ENCODE peak calls at places on chromosomes 7 and 10, in seven cellular contexts. G, O, M, P, Y, T and J are unnamed samples.

GRCh38 chr10:7192831-7193348 is 217.9 kb downstream of the SFMBT2 start:
- DNase-seq in G (no peak), O (no peak), P (no peak), M (no peak), T (no peak), Y (no peak), J (no peak)

GRCh38 chr10:71431945-71432905 is 35.5 kb downstream of the CDH23 start:
- DNase-seq in T (no peak), Y (no peak), P (no peak), O (no peak), G (no peak), M (peak), J (no peak)

GRCh38 chr10:99779335-99779734 is 3.1 kb upstream of the ABCC2 start:
- DNase-seq in P (peak), O (peak), T (no peak), M (no peak), G (no peak), Y (peak), J (no peak)

GRCh38 chr7:84784450-84784849 is 402.4 kb downstream of the SEMA3D start:
- DNase-seq in P (no peak), G (no peak), O (no peak), M (no peak), T (no peak), Y (no peak), J (no peak)

GRCh38 chr7:133682364-133683181 is 429.7 kb downstream of the EXOC4 start:
- DNase-seq in O (no peak), M (no peak), Y (no peak), P (no peak), T (no peak), G (no peak), J (no peak)

GRCh38 chr10:17649836-17650235 is 5.9 kb downstream of the STAM start:
- DNase-seq in P (no peak), O (peak), T (no peak), M (no peak), Y (no peak), G (no peak), J (no peak)

GRCh38 chr7:77563275-77563674 is 26.2 kb downstream of the PTPN12 start:
- DNase-seq in G (no peak), Y (no peak), T (no peak), O (no peak), P (no peak), M (no peak), J (no peak)

GRCh38 chr7:51645298-51645697 is 328.7 kb upstream of the COBL start:
- DNase-seq in P (no peak), T (no peak), G (no peak), Y (no peak), M (no peak), O (peak), J (no peak)

GRCh38 chr10:2985729-2986232 is 81.6 kb upstream of the PFKP start:
- DNase-seq in G (no peak), P (peak), T (no peak), M (no peak), O (peak), Y (no peak), J (no peak)

GRCh38 chr10:9342865-9343450 is 1288.5 kb downstream of the GATA3 start:
- DNase-seq in P (peak), Y (no peak), M (no peak), G (no peak), T (no peak), O (peak), J (no peak)

GRCh38 chr7:128410092-128410665 is 397 bp upstream of the IMPDH1 start:
- DNase-seq in T (no peak), M (peak), O (peak), P (peak), G (no peak), Y (no peak), J (peak)

GRCh38 chr10:124493191-124493936 is 31.7 kb downstream of the LHPP start:
- DNase-seq in O (no peak), Y (no peak), T (no peak), G (no peak), M (no peak), P (no peak), J (no peak)

GRCh38 chr10:110252148-110252547 is 44.7 kb downstream of the MXI1 start:
- DNase-seq in P (no peak), O (no peak), G (no peak), M (no peak), Y (no peak), T (no peak), J (no peak)

GRCh38 chr7:159006610-159007130 is 138.0 kb downstream of the VIPR2 start:
- DNase-seq in G (no peak), O (no peak), P (no peak), Y (no peak), T (no peak), M (peak), J (no peak)

GRCh38 chr7:3239291-3239691 is 61.8 kb upstream of the SDK1 start:
- DNase-seq in G (no peak), M (no peak), P (no peak), Y (no peak), O (peak), T (no peak), J (no peak)

GRCh38 chr10:48333856-48334255 is 27.4 kb downstream of the MAPK8 start:
- DNase-seq in Y (no peak), M (no peak), P (no peak), T (no peak), G (peak), O (no peak), J (no peak)

GRCh38 chr10:45052700-45053099 is 52.0 kb downstream of the ZNF22 start:
- DNase-seq in P (no peak), T (no peak), G (no peak), Y (no peak), O (no peak), M (no peak), J (no peak)

GRCh38 chr10:118704711-118705110 is 50.1 kb downstream of the CACUL1 start:
- DNase-seq in M (no peak), O (no peak), Y (no peak), P (no peak), G (no peak), T (no peak), J (no peak)

GRCh38 chr10:100307716-100308115 is 21.2 kb upstream of the BLOC1S2 start:
- DNase-seq in T (no peak), G (no peak), Y (no peak), O (peak), P (no peak), M (no peak), J (no peak)

GRCh38 chr10:49395741-49396665 is at the start of gene DRGX:
- DNase-seq in P (no peak), Y (no peak), O (no peak), M (no peak), G (no peak), T (no peak), J (no peak)

GRCh38 chr10:87761892-87762291 is 56.1 kb downstream of the ATAD1 start:
- DNase-seq in M (no peak), G (no peak), T (no peak), P (peak), O (peak), Y (no peak), J (no peak)

GRCh38 chr7:25849361-25850184 is 302.4 kb upstream of the NFE2L3 start:
- DNase-seq in M (no peak), T (peak), P (peak), G (peak), Y (no peak), O (peak), J (peak)

GRCh38 chr7:158609313-158609974 is 21.8 kb upstream of the PTPRN2 start:
- DNase-seq in T (no peak), Y (no peak), P (no peak), G (no peak), O (no peak), M (no peak), J (no peak)

GRCh38 chr10:26612151-26612915 is 85.2 kb upstream of the PDSS1 start:
- DNase-seq in G (no peak), T (no peak), P (no peak), O (no peak), Y (no peak), M (no peak), J (no peak)

GRCh38 chr7:92137531-92137930 is 3.3 kb upstream of the CYP51A1 start:
- DNase-seq in M (no peak), T (no peak), P (no peak), Y (no peak), O (peak), G (no peak), J (no peak)

DNA sequence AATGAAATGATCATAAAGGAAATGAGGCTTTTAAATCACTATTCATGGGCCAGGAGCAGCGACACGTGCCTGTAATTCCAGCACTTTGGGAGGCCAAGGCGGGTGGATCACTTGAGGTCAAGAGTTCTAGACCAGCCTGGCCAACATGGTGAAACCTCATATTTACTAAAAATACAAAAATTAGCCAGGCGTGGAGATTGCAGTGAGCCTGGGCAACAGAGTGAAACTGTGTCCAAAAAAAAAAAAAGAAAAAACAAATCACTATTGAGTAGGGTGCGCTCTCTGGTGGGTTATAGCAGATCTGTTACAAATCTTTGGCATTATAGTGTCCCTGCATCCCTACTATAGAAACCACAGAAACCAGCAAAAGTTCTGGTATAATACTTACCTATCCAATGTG is 72.1 kb downstream of the GLI3 start:
- DNase-seq in M (no peak), T (no peak), G (no peak), P (no peak), Y (no peak), O (no peak), J (no peak)
- TF ChIP-seq CTCF in M (no peak), T (no peak), G (no peak), P (no peak), Y (no peak), O (no peak), J (no peak)

GRCh38 chr10:95236068-95236903 is 42.2 kb downstream of the ACSM6 start:
- DNase-seq in G (no peak), M (no peak), P (peak), T (no peak), Y (no peak), O (peak), J (no peak)
- TF ChIP-seq CTCF in G (no peak), M (no peak), P (no peak), T (no peak), Y (no peak), O (no peak), J (no peak)

GRCh38 chr10:74991435-74991834 is 120.0 kb upstream of the SAMD8 start:
- DNase-seq in O (no peak), P (no peak), M (no peak), Y (peak), T (no peak), G (no peak), J (no peak)
- TF ChIP-seq CTCF in O (peak), P (peak), M (peak), Y (peak), T (no peak), G (peak), J (peak)

DNA sequence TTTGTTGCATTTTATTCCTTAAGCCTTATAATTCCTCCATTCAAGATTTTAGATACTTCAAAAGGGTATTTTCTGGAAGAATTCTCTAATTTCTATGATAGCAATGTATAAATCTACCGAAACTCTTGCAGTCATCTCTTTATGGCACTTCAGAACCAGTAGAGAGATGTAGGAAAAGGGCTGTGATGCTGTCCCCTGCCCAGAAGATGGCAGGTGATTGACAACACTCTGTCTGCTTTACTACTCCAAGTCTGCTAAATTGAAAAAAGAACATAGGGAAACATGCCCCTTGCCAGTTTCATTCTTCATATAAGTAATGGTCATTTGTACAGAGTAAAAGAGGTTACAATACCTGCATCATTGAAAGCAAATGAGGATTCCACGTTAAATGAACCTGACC is 5.1 kb downstream of the TCTN3 start:
- DNase-seq in T (no peak), M (no peak), Y (no peak), O (no peak), P (no peak), G (no peak), J (no peak)
- TF ChIP-seq CTCF in T (no peak), M (no peak), Y (no peak), O (no peak), P (no peak), G (no peak), J (no peak)

GRCh38 chr10:308572-309085 is 173.4 kb downstream of the ZMYND11 start:
- DNase-seq in G (no peak), M (no peak), T (no peak), P (no peak), O (no peak), Y (no peak), J (no peak)

GRCh38 chr10:310371-310770 is 175.1 kb downstream of the ZMYND11 start:
- DNase-seq in T (no peak), G (no peak), Y (no peak), P (no peak), O (no peak), M (no peak), J (no peak)

GRCh38 chr10:308101-308500 is 172.8 kb downstream of the ZMYND11 start:
- DNase-seq in Y (no peak), T (no peak), O (no peak), M (no peak), G (no peak), P (no peak), J (no peak)

GRCh38 chr10:311901-312665 is 176.8 kb downstream of the ZMYND11 start:
- DNase-seq in T (no peak), G (no peak), O (no peak), P (no peak), Y (no peak), M (no peak), J (no peak)

GRCh38 chr10:310976-311639 is 175.9 kb downstream of the ZMYND11 start:
- DNase-seq in T (no peak), O (peak), G (no peak), P (no peak), Y (no peak), M (no peak), J (no peak)
- TF ChIP-seq CTCF in T (no peak), O (no peak), G (no peak), P (no peak), Y (no peak), M (no peak), J (no peak)

GRCh38 chr10:77212632-77213031 is 425.0 kb downstream of the KCNMA1 start:
- DNase-seq in O (no peak), P (no peak), Y (no peak), T (no peak), G (no peak), M (no peak), J (no peak)

GRCh38 chr10:77210645-77211044 is 427.0 kb downstream of the KCNMA1 start:
- DNase-seq in O (no peak), T (no peak), G (no peak), M (no peak), P (no peak), Y (no peak), J (no peak)

GRCh38 chr10:77220150-77220549 is 417.5 kb downstream of the KCNMA1 start:
- DNase-seq in T (no peak), M (no peak), G (no peak), Y (no peak), P (no peak), O (no peak), J (no peak)

GRCh38 chr10:77219046-77219445 is 418.6 kb downstream of the KCNMA1 start:
- DNase-seq in Y (no peak), O (no peak), T (no peak), G (no peak), P (no peak), M (no peak), J (no peak)

GRCh38 chr10:77214799-77215198 is 422.8 kb downstream of the KCNMA1 start:
- DNase-seq in G (no peak), M (no peak), Y (no peak), T (no peak), O (no peak), P (no peak), J (no peak)
- TF ChIP-seq CTCF in G (no peak), M (no peak), Y (no peak), T (no peak), O (no peak), P (no peak), J (no peak)

GRCh38 chr7:56079450-56080185 is 13.1 kb downstream of the PHKG1 start:
- DNase-seq in T (no peak), M (peak), Y (peak), G (peak), O (peak), P (peak), J (peak)
- TF ChIP-seq CTCF in T (no peak), M (peak), Y (peak), G (peak), O (peak), P (peak), J (peak)

DNA sequence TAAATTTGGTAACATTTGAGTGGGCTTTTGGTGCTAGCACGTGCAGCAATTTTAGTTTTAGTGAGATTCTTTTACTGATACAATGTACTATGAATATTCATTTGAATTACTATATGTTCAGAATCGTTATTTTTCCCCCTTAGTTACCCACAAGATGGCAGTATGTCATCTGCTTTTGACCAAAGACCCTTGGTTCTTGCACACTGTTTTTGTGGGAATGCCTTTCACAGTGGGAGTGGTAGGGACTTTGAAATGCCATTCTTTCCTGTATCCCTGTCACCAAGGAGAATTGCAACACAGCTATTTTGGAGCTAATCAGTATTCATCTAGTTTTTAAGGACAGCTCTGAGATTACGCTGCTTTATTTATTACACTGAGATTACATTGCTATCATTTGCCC is 40.6 kb downstream of the SEC23IP start:
- DNase-seq in P (peak), O (peak), M (no peak), T (no peak), Y (no peak), G (no peak), J (no peak)
- TF ChIP-seq CTCF in P (peak), O (peak), M (no peak), T (peak), Y (peak), G (no peak), J (peak)

GRCh38 chr10:28300027-28300426 is 2.8 kb downstream of the MPP7 start:
- DNase-seq in P (no peak), T (no peak), Y (no peak), M (no peak), O (no peak), G (no peak), J (no peak)
- TF ChIP-seq CTCF in P (no peak), T (no peak), Y (peak), M (no peak), O (peak), G (no peak), J (no peak)